ENCODE peak calls at places on chromosomes 3 and 15, in four cellular contexts. One of them, this sample, is unnamed.
A peak's percentile ranks its signal among the peaks of the same experiment; 100 is the strongest.

GRCh38 chr15:96972201-96972600 is 641.7 kb downstream of the NR2F2 start:
- DNase-seq in lung: no peak
- DNase-seq in endothelial cell of umbilical vein: peak; percentile 78
- DNase-seq in left ventricle myocardium inferior: no peak
- DNase-seq in this sample: no peak

GRCh38 chr3:170563712-170564423 is 22.0 kb downstream of the SLC7A14 start:
- DNase-seq in left ventricle myocardium inferior: no peak
- DNase-seq in lung: no peak
- DNase-seq in endothelial cell of umbilical vein: peak; percentile 86
- DNase-seq in this sample: no peak

GRCh38 chr3:50210510-50211367 is 5.7 kb downstream of the SLC38A3 start:
- DNase-seq in endothelial cell of umbilical vein: no peak
- DNase-seq in left ventricle myocardium inferior: no peak
- DNase-seq in lung: no peak
- DNase-seq in this sample: no peak

GRCh38 chr15:25175789-25176615 is 221.2 kb downstream of the SNRPN start:
- DNase-seq in left ventricle myocardium inferior: peak; percentile 7
- DNase-seq in endothelial cell of umbilical vein: no peak
- DNase-seq in lung: peak; percentile 21
- DNase-seq in this sample: peak; percentile 28

GRCh38 chr15:93485438-93485837 is 396.4 kb upstream of the RGMA start:
- DNase-seq in left ventricle myocardium inferior: peak; percentile 33
- DNase-seq in lung: no peak
- DNase-seq in endothelial cell of umbilical vein: no peak
- DNase-seq in this sample: no peak

GRCh38 chr3:52518723-52519444 is 14.8 kb downstream of the NT5DC2 start:
- DNase-seq in endothelial cell of umbilical vein: no peak
- DNase-seq in lung: no peak
- DNase-seq in left ventricle myocardium inferior: no peak
- DNase-seq in this sample: peak; percentile 67

GRCh38 chr15:78536134-78536533 is 4.1 kb upstream of the PSMA4 start:
- DNase-seq in endothelial cell of umbilical vein: no peak
- DNase-seq in lung: no peak
- DNase-seq in left ventricle myocardium inferior: no peak
- DNase-seq in this sample: no peak

GRCh38 chr3:59052803-59053411 is 3.1 kb upstream of the CFAP20DC start:
- DNase-seq in left ventricle myocardium inferior: no peak
- DNase-seq in endothelial cell of umbilical vein: peak; percentile 44
- DNase-seq in lung: no peak
- DNase-seq in this sample: no peak

GRCh38 chr3:127077506-127078064 is 94.7 kb downstream of the PLXNA1 start:
- DNase-seq in endothelial cell of umbilical vein: no peak
- DNase-seq in lung: no peak
- DNase-seq in left ventricle myocardium inferior: no peak
- DNase-seq in this sample: peak; percentile 35

GRCh38 chr3:3665546-3665945 is 133.7 kb upstream of the LRRN1 start:
- DNase-seq in endothelial cell of umbilical vein: no peak
- DNase-seq in lung: no peak
- DNase-seq in left ventricle myocardium inferior: no peak
- DNase-seq in this sample: no peak

GRCh38 chr3:60552581-60552980 is 698.7 kb downstream of the FHIT start:
- DNase-seq in endothelial cell of umbilical vein: no peak
- DNase-seq in lung: no peak
- DNase-seq in left ventricle myocardium inferior: no peak
- DNase-seq in this sample: no peak

GRCh38 chr15:42010434-42010833 is 10.4 kb downstream of the PLA2G4E start:
- DNase-seq in left ventricle myocardium inferior: no peak
- DNase-seq in lung: no peak
- DNase-seq in endothelial cell of umbilical vein: no peak
- DNase-seq in this sample: no peak

GRCh38 chr15:78937132-78937739 is 7.6 kb downstream of the CTSH start:
- DNase-seq in left ventricle myocardium inferior: peak; percentile 54
- DNase-seq in endothelial cell of umbilical vein: peak; percentile 41
- DNase-seq in lung: no peak
- DNase-seq in this sample: no peak

GRCh38 chr3:7144696-7145308 is 283.9 kb downstream of the GRM7 start:
- DNase-seq in left ventricle myocardium inferior: no peak
- DNase-seq in lung: no peak
- DNase-seq in endothelial cell of umbilical vein: peak; percentile 36
- DNase-seq in this sample: no peak

GRCh38 chr3:192130534-192131132 is 596.7 kb downstream of the FGF12 start:
- DNase-seq in lung: peak; percentile 33
- DNase-seq in endothelial cell of umbilical vein: peak; percentile 61
- DNase-seq in left ventricle myocardium inferior: peak; percentile 21
- DNase-seq in this sample: peak; percentile 63

GRCh38 chr3:34683851-34684250 is 885.4 kb downstream of the PDCD6IP start:
- DNase-seq in left ventricle myocardium inferior: peak; percentile 61
- DNase-seq in endothelial cell of umbilical vein: peak; percentile 42
- DNase-seq in lung: peak; percentile 50
- DNase-seq in this sample: peak; percentile 71

GRCh38 chr3:47475029-47475569 is 642 bp downstream of the SCAP start:
- DNase-seq in endothelial cell of umbilical vein: peak; percentile 63
- DNase-seq in left ventricle myocardium inferior: no peak
- DNase-seq in lung: peak; percentile 31
- DNase-seq in this sample: no peak

GRCh38 chr3:47478022-47478421 is 2.3 kb upstream of the SCAP start:
- DNase-seq in endothelial cell of umbilical vein: no peak
- DNase-seq in lung: no peak
- DNase-seq in left ventricle myocardium inferior: no peak
- DNase-seq in this sample: no peak

GRCh38 chr3:47476330-47476626 is 537 bp upstream of the SCAP start:
- DNase-seq in left ventricle myocardium inferior: no peak
- DNase-seq in endothelial cell of umbilical vein: no peak
- DNase-seq in lung: no peak
- DNase-seq in this sample: no peak

GRCh38 chr3:47475570-47476329 is at the start of gene SCAP:
- DNase-seq in lung: peak; percentile 93
- DNase-seq in left ventricle myocardium inferior: peak; percentile 94
- DNase-seq in endothelial cell of umbilical vein: peak; percentile 85
- DNase-seq in this sample: peak; percentile 97

DNA sequence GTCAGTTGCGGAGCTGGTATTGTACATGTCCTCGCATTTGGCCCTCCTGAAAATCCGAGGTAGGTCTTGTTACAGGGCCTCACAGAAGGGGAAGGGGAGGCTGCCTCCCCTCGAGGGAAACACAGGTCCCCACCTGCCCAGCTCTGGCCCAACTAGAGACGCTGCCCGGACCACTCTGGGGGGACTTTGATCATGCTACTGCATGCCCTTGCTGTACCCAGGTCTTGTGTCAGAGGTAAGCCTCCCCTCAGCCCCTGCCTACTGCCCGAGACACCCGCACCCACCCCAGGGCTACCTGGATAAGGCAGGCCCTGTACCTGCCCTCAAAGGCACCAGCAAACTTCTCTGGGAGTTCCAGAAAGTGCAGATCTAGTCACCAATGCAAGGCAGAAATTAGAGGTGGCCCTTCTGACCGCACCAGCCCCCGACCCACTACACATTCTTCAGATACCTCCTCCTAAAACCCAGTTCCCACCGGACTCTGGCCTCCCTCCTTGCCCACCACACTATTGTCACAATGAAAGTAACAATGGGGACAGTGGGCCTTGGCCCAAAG is 981 bp upstream of the SCAP start:
- DNase-seq in left ventricle myocardium inferior: no peak
- DNase-seq in endothelial cell of umbilical vein: no peak
- DNase-seq in lung: no peak
- DNase-seq in this sample: no peak
- H3K4me3 ChIP-seq in left ventricle myocardium inferior: peak overlapping the region; percentile 98
- H3K4me3 ChIP-seq in endothelial cell of umbilical vein: no peak overlapping the region
- H3K4me3 ChIP-seq in lung: no peak overlapping the region
- H3K4me3 ChIP-seq in this sample: peak overlapping the region; percentile 90

DNA sequence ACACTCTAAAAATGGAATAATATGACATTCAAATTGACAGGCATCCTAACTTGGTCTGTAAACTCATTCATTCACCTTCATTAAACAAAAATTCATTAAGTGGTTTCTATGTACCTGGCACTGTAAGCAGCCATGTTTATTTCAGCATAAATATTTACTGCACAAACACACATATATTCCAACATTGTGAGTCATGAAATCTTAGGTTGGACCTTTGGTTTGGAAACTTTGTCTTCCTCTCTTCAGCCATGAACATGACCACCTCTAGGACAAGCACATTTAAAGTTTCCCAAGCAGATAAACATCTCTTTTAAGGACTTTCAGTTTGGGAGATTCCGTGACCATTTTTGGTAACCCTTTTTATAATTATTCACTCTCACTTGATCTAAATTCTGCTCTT is 131.8 kb downstream of the TPRG1 start:
- DNase-seq in left ventricle myocardium inferior: no peak
- DNase-seq in lung: no peak
- DNase-seq in endothelial cell of umbilical vein: no peak
- DNase-seq in this sample: no peak
- H3K27ac ChIP-seq in left ventricle myocardium inferior: no peak overlapping the region
- H3K27ac ChIP-seq in lung: no peak overlapping the region
- H3K27ac ChIP-seq in endothelial cell of umbilical vein: no peak overlapping the region
- H3K27ac ChIP-seq in this sample: no peak overlapping the region

GRCh38 chr3:130897316-130897715 is 3.4 kb downstream of the ATP2C1 start:
- DNase-seq in lung: no peak
- DNase-seq in endothelial cell of umbilical vein: no peak
- DNase-seq in left ventricle myocardium inferior: no peak
- DNase-seq in this sample: no peak

GRCh38 chr3:130895690-130896089 is 1.8 kb downstream of the ATP2C1 start:
- DNase-seq in endothelial cell of umbilical vein: peak; percentile 12
- DNase-seq in left ventricle myocardium inferior: no peak
- DNase-seq in lung: no peak
- DNase-seq in this sample: no peak

GRCh38 chr3:130894130-130894872 is 417 bp downstream of the ATP2C1 start:
- DNase-seq in endothelial cell of umbilical vein: no peak
- DNase-seq in left ventricle myocardium inferior: peak; percentile 34
- DNase-seq in lung: peak; percentile 42
- DNase-seq in this sample: peak; percentile 49

GRCh38 chr3:130894873-130895330 is 1.0 kb downstream of the ATP2C1 start:
- DNase-seq in lung: no peak
- DNase-seq in left ventricle myocardium inferior: no peak
- DNase-seq in endothelial cell of umbilical vein: peak; percentile 39
- DNase-seq in this sample: no peak

GRCh38 chr3:130896101-130896500 is 2.2 kb downstream of the ATP2C1 start:
- DNase-seq in endothelial cell of umbilical vein: no peak
- DNase-seq in lung: no peak
- DNase-seq in left ventricle myocardium inferior: no peak
- DNase-seq in this sample: no peak
- H3K4me3 ChIP-seq in endothelial cell of umbilical vein: no peak overlapping the region
- H3K4me3 ChIP-seq in lung: no peak overlapping the region
- H3K4me3 ChIP-seq in left ventricle myocardium inferior: no peak overlapping the region
- H3K4me3 ChIP-seq in this sample: no peak overlapping the region

GRCh38 chr3:36149447-36149865 is 230.8 kb upstream of the STAC start:
- DNase-seq in lung: no peak
- DNase-seq in endothelial cell of umbilical vein: no peak
- DNase-seq in left ventricle myocardium inferior: no peak
- DNase-seq in this sample: no peak
- H3K27ac ChIP-seq in lung: no peak overlapping the region
- H3K27ac ChIP-seq in endothelial cell of umbilical vein: no peak overlapping the region
- H3K27ac ChIP-seq in left ventricle myocardium inferior: no peak overlapping the region
- H3K27ac ChIP-seq in this sample: no peak overlapping the region

DNA sequence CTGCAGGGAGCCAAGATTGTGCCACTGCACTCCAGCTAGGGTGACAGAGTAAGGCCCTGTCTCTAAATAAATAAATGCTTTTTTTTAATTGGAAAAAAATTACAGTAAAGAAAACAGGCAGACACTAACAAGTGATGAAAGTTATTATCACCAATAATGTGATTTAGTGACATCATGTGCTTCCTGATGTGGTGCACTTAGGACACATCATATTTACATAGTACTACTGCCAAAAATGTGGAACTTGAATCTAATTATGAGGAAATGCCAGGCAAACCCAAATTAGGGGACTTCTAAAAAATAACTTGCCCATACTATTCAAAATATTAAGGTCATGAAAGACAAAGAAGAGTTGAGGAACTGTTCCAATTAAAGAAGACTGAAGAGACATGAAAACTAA is 30.8 kb downstream of the MAP4 start:
- DNase-seq in endothelial cell of umbilical vein: peak; percentile 27
- DNase-seq in lung: no peak
- DNase-seq in left ventricle myocardium inferior: no peak
- DNase-seq in this sample: no peak
- H3K4me3 ChIP-seq in endothelial cell of umbilical vein: no peak overlapping the region
- H3K4me3 ChIP-seq in lung: no peak overlapping the region
- H3K4me3 ChIP-seq in left ventricle myocardium inferior: no peak overlapping the region
- H3K4me3 ChIP-seq in this sample: no peak overlapping the region

DNA sequence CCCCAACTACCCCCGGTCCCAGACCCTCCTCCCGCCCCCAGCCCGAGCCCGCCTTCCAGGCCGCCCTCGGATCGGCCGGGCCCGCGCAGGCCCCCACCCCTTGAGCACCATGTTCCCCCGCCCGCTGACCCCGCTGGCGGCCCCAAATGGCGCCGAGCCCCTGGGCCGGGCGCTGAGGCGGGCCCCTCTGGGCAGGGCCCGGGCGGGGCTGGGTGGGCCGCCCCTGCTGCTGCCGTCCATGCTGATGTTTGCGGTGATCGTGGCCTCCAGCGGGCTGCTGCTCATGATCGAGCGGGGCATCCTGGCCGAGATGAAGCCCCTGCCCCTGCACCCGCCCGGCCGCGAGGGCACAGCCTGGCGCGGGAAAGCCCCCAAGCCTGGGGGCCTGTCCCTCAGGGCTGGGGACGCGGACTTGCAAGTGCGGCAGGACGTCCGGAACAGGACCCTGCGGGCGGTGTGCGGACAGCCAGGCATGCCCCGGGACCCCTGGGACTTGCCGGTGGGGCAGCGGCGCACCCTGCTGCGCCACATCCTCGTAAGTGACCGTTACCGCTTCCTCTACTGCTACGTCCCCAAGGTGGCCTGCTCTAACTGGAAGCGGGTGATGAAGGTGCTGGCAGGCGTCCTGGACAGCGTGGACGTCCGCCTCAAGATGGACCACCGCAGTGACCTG is 457 bp downstream of the CHST14 start:
- DNase-seq in endothelial cell of umbilical vein: peak; percentile 41
- DNase-seq in lung: no peak
- DNase-seq in left ventricle myocardium inferior: peak; percentile 30
- DNase-seq in this sample: no peak
- H3K27ac ChIP-seq in endothelial cell of umbilical vein: no peak overlapping the region
- H3K27ac ChIP-seq in lung: peak overlapping the region; percentile 87
- H3K27ac ChIP-seq in left ventricle myocardium inferior: peak overlapping the region; percentile 93
- H3K27ac ChIP-seq in this sample: peak overlapping the region; percentile 85

This sample was measured in Peyer's patch.